ENCODE peak calls at places on chromosomes 1 and 21, in nine cellular contexts. One of them, this sample, is unnamed.

GRCh38 chr1:32933742-32934322 is 30.8 kb downstream of the RNF19B start:
- DNase-seq in iPS DF 6.9: no peak
- DNase-seq in tibial artery: no peak
- DNase-seq in mesothelial cell of epicardium: no peak
- DNase-seq in immature natural killer cell: no peak
- DNase-seq in EL: peak
- DNase-seq in dorsolateral prefrontal cortex: no peak
- DNase-seq in mucosa of descending colon: no peak
- DNase-seq in neural progenitor cell: peak
- DNase-seq in this sample: peak

GRCh38 chr21:14968029-14968428 is 96.8 kb downstream of the NRIP1 start:
- DNase-seq in dorsolateral prefrontal cortex: no peak
- DNase-seq in immature natural killer cell: no peak
- DNase-seq in iPS DF 6.9: no peak
- DNase-seq in EL: no peak
- DNase-seq in mesothelial cell of epicardium: no peak
- DNase-seq in tibial artery: no peak
- DNase-seq in neural progenitor cell: no peak
- DNase-seq in mucosa of descending colon: no peak
- DNase-seq in this sample: no peak

GRCh38 chr1:61202854-61203603 is 120.7 kb downstream of the NFIA start:
- DNase-seq in iPS DF 6.9: no peak
- DNase-seq in mucosa of descending colon: no peak
- DNase-seq in tibial artery: no peak
- DNase-seq in EL: no peak
- DNase-seq in dorsolateral prefrontal cortex: no peak
- DNase-seq in immature natural killer cell: no peak
- DNase-seq in neural progenitor cell: no peak
- DNase-seq in mesothelial cell of epicardium: no peak
- DNase-seq in this sample: no peak

GRCh38 chr1:65359888-65360287 is 50.5 kb downstream of the DNAJC6 start:
- DNase-seq in mesothelial cell of epicardium: no peak
- DNase-seq in mucosa of descending colon: no peak
- DNase-seq in iPS DF 6.9: no peak
- DNase-seq in neural progenitor cell: no peak
- DNase-seq in EL: no peak
- DNase-seq in tibial artery: no peak
- DNase-seq in immature natural killer cell: no peak
- DNase-seq in dorsolateral prefrontal cortex: no peak
- DNase-seq in this sample: no peak

GRCh38 chr1:25247024-25247828 is at the start of gene RSRP1:
- DNase-seq in neural progenitor cell: peak
- DNase-seq in EL: peak
- DNase-seq in mucosa of descending colon: peak
- DNase-seq in dorsolateral prefrontal cortex: peak
- DNase-seq in iPS DF 6.9: peak
- DNase-seq in mesothelial cell of epicardium: peak
- DNase-seq in tibial artery: peak
- DNase-seq in immature natural killer cell: peak
- DNase-seq in this sample: peak

GRCh38 chr1:67682659-67683197 is 2.3 kb upstream of the GADD45A start:
- DNase-seq in immature natural killer cell: no peak
- DNase-seq in iPS DF 6.9: no peak
- DNase-seq in dorsolateral prefrontal cortex: no peak
- DNase-seq in mesothelial cell of epicardium: no peak
- DNase-seq in tibial artery: no peak
- DNase-seq in mucosa of descending colon: no peak
- DNase-seq in EL: peak
- DNase-seq in neural progenitor cell: no peak
- DNase-seq in this sample: peak

GRCh38 chr1:26677306-26678115 is 18.3 kb upstream of the ARID1A start:
- DNase-seq in mesothelial cell of epicardium: peak
- DNase-seq in dorsolateral prefrontal cortex: peak
- DNase-seq in neural progenitor cell: peak
- DNase-seq in mucosa of descending colon: peak
- DNase-seq in immature natural killer cell: peak
- DNase-seq in iPS DF 6.9: no peak
- DNase-seq in EL: peak
- DNase-seq in tibial artery: peak
- DNase-seq in this sample: peak

GRCh38 chr21:44291078-44291935 is 5.6 kb downstream of the AIRE start:
- DNase-seq in neural progenitor cell: no peak
- DNase-seq in mesothelial cell of epicardium: no peak
- DNase-seq in mucosa of descending colon: peak
- DNase-seq in dorsolateral prefrontal cortex: no peak
- DNase-seq in immature natural killer cell: no peak
- DNase-seq in EL: no peak
- DNase-seq in tibial artery: no peak
- DNase-seq in iPS DF 6.9: no peak
- DNase-seq in this sample: no peak

GRCh38 chr1:229941160-229941559 is 125.9 kb upstream of the GALNT2 start:
- DNase-seq in mesothelial cell of epicardium: no peak
- DNase-seq in immature natural killer cell: no peak
- DNase-seq in iPS DF 6.9: no peak
- DNase-seq in tibial artery: no peak
- DNase-seq in neural progenitor cell: peak
- DNase-seq in dorsolateral prefrontal cortex: no peak
- DNase-seq in mucosa of descending colon: no peak
- DNase-seq in EL: no peak
- DNase-seq in this sample: no peak

GRCh38 chr1:91993256-91993655 is 36.5 kb upstream of the EPHX4 start:
- DNase-seq in mesothelial cell of epicardium: no peak
- DNase-seq in neural progenitor cell: no peak
- DNase-seq in EL: no peak
- DNase-seq in mucosa of descending colon: no peak
- DNase-seq in iPS DF 6.9: no peak
- DNase-seq in immature natural killer cell: no peak
- DNase-seq in dorsolateral prefrontal cortex: no peak
- DNase-seq in tibial artery: no peak
- DNase-seq in this sample: no peak

GRCh38 chr1:1014896-1015681 is 1.8 kb downstream of the ISG15 start:
- DNase-seq in neural progenitor cell: peak
- DNase-seq in mesothelial cell of epicardium: no peak
- DNase-seq in dorsolateral prefrontal cortex: no peak
- DNase-seq in tibial artery: no peak
- DNase-seq in iPS DF 6.9: no peak
- DNase-seq in mucosa of descending colon: no peak
- DNase-seq in EL: peak
- DNase-seq in immature natural killer cell: no peak
- DNase-seq in this sample: no peak

GRCh38 chr21:35925497-35925896 is 134.8 kb downstream of the SETD4 start:
- DNase-seq in mesothelial cell of epicardium: no peak
- DNase-seq in neural progenitor cell: no peak
- DNase-seq in tibial artery: no peak
- DNase-seq in iPS DF 6.9: no peak
- DNase-seq in dorsolateral prefrontal cortex: no peak
- DNase-seq in mucosa of descending colon: no peak
- DNase-seq in immature natural killer cell: no peak
- DNase-seq in EL: peak
- DNase-seq in this sample: peak

GRCh38 chr1:244280859-244281258 is 170.8 kb downstream of the ADSS2 start:
- DNase-seq in dorsolateral prefrontal cortex: no peak
- DNase-seq in mucosa of descending colon: no peak
- DNase-seq in tibial artery: no peak
- DNase-seq in neural progenitor cell: no peak
- DNase-seq in immature natural killer cell: no peak
- DNase-seq in iPS DF 6.9: no peak
- DNase-seq in mesothelial cell of epicardium: no peak
- DNase-seq in EL: peak
- DNase-seq in this sample: peak

GRCh38 chr1:65059930-65060538 is 88.0 kb upstream of the AK4 start:
- DNase-seq in mucosa of descending colon: no peak
- DNase-seq in tibial artery: no peak
- DNase-seq in dorsolateral prefrontal cortex: no peak
- DNase-seq in EL: peak
- DNase-seq in iPS DF 6.9: no peak
- DNase-seq in immature natural killer cell: peak
- DNase-seq in mesothelial cell of epicardium: no peak
- DNase-seq in neural progenitor cell: peak
- DNase-seq in this sample: peak

GRCh38 chr21:36422279-36423098 is 37.3 kb downstream of the CHAF1B start:
- DNase-seq in mucosa of descending colon: no peak
- DNase-seq in tibial artery: no peak
- DNase-seq in mesothelial cell of epicardium: no peak
- DNase-seq in immature natural killer cell: peak
- DNase-seq in neural progenitor cell: peak
- DNase-seq in iPS DF 6.9: peak
- DNase-seq in dorsolateral prefrontal cortex: no peak
- DNase-seq in EL: peak
- DNase-seq in this sample: peak

GRCh38 chr1:204477036-204477740 is 17.4 kb downstream of the PIK3C2B start:
- DNase-seq in mesothelial cell of epicardium: no peak
- DNase-seq in mucosa of descending colon: no peak
- DNase-seq in dorsolateral prefrontal cortex: peak
- DNase-seq in EL: peak
- DNase-seq in iPS DF 6.9: no peak
- DNase-seq in immature natural killer cell: no peak
- DNase-seq in neural progenitor cell: no peak
- DNase-seq in tibial artery: no peak
- DNase-seq in this sample: peak

GRCh38 chr1:206589206-206589605 is 23.1 kb downstream of the EIF2D start:
- DNase-seq in EL: peak
- DNase-seq in mesothelial cell of epicardium: no peak
- DNase-seq in neural progenitor cell: no peak
- DNase-seq in dorsolateral prefrontal cortex: no peak
- DNase-seq in iPS DF 6.9: no peak
- DNase-seq in immature natural killer cell: no peak
- DNase-seq in tibial artery: no peak
- DNase-seq in mucosa of descending colon: no peak
- DNase-seq in this sample: peak

GRCh38 chr1:30881266-30882181 is 27.0 kb downstream of the SDC3 start:
- DNase-seq in immature natural killer cell: no peak
- DNase-seq in neural progenitor cell: no peak
- DNase-seq in dorsolateral prefrontal cortex: no peak
- DNase-seq in mesothelial cell of epicardium: no peak
- DNase-seq in mucosa of descending colon: no peak
- DNase-seq in EL: no peak
- DNase-seq in tibial artery: no peak
- DNase-seq in iPS DF 6.9: no peak
- DNase-seq in this sample: no peak

GRCh38 chr1:85659174-85659573 is 49.1 kb downstream of the ZNHIT6 start:
- DNase-seq in neural progenitor cell: no peak
- DNase-seq in mucosa of descending colon: no peak
- DNase-seq in EL: no peak
- DNase-seq in iPS DF 6.9: no peak
- DNase-seq in tibial artery: no peak
- DNase-seq in mesothelial cell of epicardium: no peak
- DNase-seq in immature natural killer cell: no peak
- DNase-seq in dorsolateral prefrontal cortex: no peak
- DNase-seq in this sample: no peak

GRCh38 chr1:7606096-7606495 is 165.0 kb upstream of the VAMP3 start:
- DNase-seq in iPS DF 6.9: no peak
- DNase-seq in mucosa of descending colon: no peak
- DNase-seq in dorsolateral prefrontal cortex: no peak
- DNase-seq in EL: no peak
- DNase-seq in immature natural killer cell: no peak
- DNase-seq in neural progenitor cell: no peak
- DNase-seq in mesothelial cell of epicardium: no peak
- DNase-seq in tibial artery: peak
- DNase-seq in this sample: no peak

GRCh38 chr1:35177237-35177786 is 15.6 kb downstream of the SFPQ start:
- DNase-seq in dorsolateral prefrontal cortex: no peak
- DNase-seq in EL: no peak
- DNase-seq in neural progenitor cell: no peak
- DNase-seq in mesothelial cell of epicardium: no peak
- DNase-seq in tibial artery: no peak
- DNase-seq in immature natural killer cell: no peak
- DNase-seq in mucosa of descending colon: no peak
- DNase-seq in iPS DF 6.9: no peak
- DNase-seq in this sample: no peak

GRCh38 chr1:174800221-174800791 is 199.4 kb upstream of the CACYBP start:
- DNase-seq in tibial artery: peak
- DNase-seq in iPS DF 6.9: no peak
- DNase-seq in neural progenitor cell: peak
- DNase-seq in immature natural killer cell: no peak
- DNase-seq in EL: no peak
- DNase-seq in mesothelial cell of epicardium: no peak
- DNase-seq in dorsolateral prefrontal cortex: peak
- DNase-seq in mucosa of descending colon: no peak
- DNase-seq in this sample: no peak

GRCh38 chr1:178407215-178407614 is 89.5 kb downstream of the CLEC20A start:
- DNase-seq in dorsolateral prefrontal cortex: no peak
- DNase-seq in mesothelial cell of epicardium: no peak
- DNase-seq in iPS DF 6.9: no peak
- DNase-seq in mucosa of descending colon: no peak
- DNase-seq in EL: no peak
- DNase-seq in neural progenitor cell: no peak
- DNase-seq in immature natural killer cell: no peak
- DNase-seq in tibial artery: no peak
- DNase-seq in this sample: no peak

GRCh38 chr1:44676484-44677200 is 2.1 kb downstream of the ARMH1 start:
- DNase-seq in tibial artery: no peak
- DNase-seq in neural progenitor cell: no peak
- DNase-seq in EL: peak
- DNase-seq in iPS DF 6.9: no peak
- DNase-seq in mucosa of descending colon: no peak
- DNase-seq in dorsolateral prefrontal cortex: no peak
- DNase-seq in immature natural killer cell: no peak
- DNase-seq in mesothelial cell of epicardium: no peak
- DNase-seq in this sample: peak

GRCh38 chr1:111990878-111991760 is 1.7 kb upstream of the KCND3 start:
- DNase-seq in iPS DF 6.9: peak
- DNase-seq in neural progenitor cell: peak
- DNase-seq in EL: peak
- DNase-seq in immature natural killer cell: no peak
- DNase-seq in tibial artery: peak
- DNase-seq in dorsolateral prefrontal cortex: peak
- DNase-seq in mucosa of descending colon: peak
- DNase-seq in mesothelial cell of epicardium: peak
- DNase-seq in this sample: peak

GRCh38 chr1:161193561-161194235 is 5.2 kb downstream of the ADAMTS4 start:
- DNase-seq in iPS DF 6.9: no peak
- DNase-seq in EL: no peak
- DNase-seq in immature natural killer cell: no peak
- DNase-seq in neural progenitor cell: no peak
- DNase-seq in mesothelial cell of epicardium: no peak
- DNase-seq in dorsolateral prefrontal cortex: peak
- DNase-seq in mucosa of descending colon: no peak
- DNase-seq in tibial artery: no peak
- DNase-seq in this sample: no peak

GRCh38 chr1:11858968-11859871 is 475 bp upstream of the NPPB start:
- DNase-seq in mucosa of descending colon: no peak
- DNase-seq in neural progenitor cell: peak
- DNase-seq in mesothelial cell of epicardium: peak
- DNase-seq in iPS DF 6.9: no peak
- DNase-seq in tibial artery: no peak
- DNase-seq in immature natural killer cell: peak
- DNase-seq in EL: peak
- DNase-seq in dorsolateral prefrontal cortex: no peak
- DNase-seq in this sample: peak

GRCh38 chr1:53733447-53733931 is 5.5 kb downstream of the GLIS1 start:
- DNase-seq in iPS DF 6.9: no peak
- DNase-seq in mucosa of descending colon: no peak
- DNase-seq in EL: peak
- DNase-seq in tibial artery: no peak
- DNase-seq in dorsolateral prefrontal cortex: no peak
- DNase-seq in neural progenitor cell: no peak
- DNase-seq in mesothelial cell of epicardium: no peak
- DNase-seq in immature natural killer cell: no peak
- DNase-seq in this sample: no peak

GRCh38 chr1:220189750-220190347 is 82.4 kb downstream of the RAB3GAP2 start:
- DNase-seq in mucosa of descending colon: no peak
- DNase-seq in EL: peak
- DNase-seq in mesothelial cell of epicardium: no peak
- DNase-seq in immature natural killer cell: no peak
- DNase-seq in dorsolateral prefrontal cortex: no peak
- DNase-seq in iPS DF 6.9: no peak
- DNase-seq in neural progenitor cell: peak
- DNase-seq in tibial artery: no peak
- DNase-seq in this sample: peak

GRCh38 chr1:228082975-228083870 is 715 bp downstream of the ARF1 start:
- DNase-seq in dorsolateral prefrontal cortex: no peak
- DNase-seq in iPS DF 6.9: no peak
- DNase-seq in mucosa of descending colon: peak
- DNase-seq in neural progenitor cell: peak
- DNase-seq in immature natural killer cell: no peak
- DNase-seq in tibial artery: peak
- DNase-seq in mesothelial cell of epicardium: peak
- DNase-seq in EL: peak
- DNase-seq in this sample: peak

GRCh38 chr21:42392731-42393442 is 3.0 kb downstream of the TMPRSS3 start:
- DNase-seq in mucosa of descending colon: peak
- DNase-seq in dorsolateral prefrontal cortex: no peak
- DNase-seq in iPS DF 6.9: no peak
- DNase-seq in immature natural killer cell: no peak
- DNase-seq in mesothelial cell of epicardium: no peak
- DNase-seq in tibial artery: no peak
- DNase-seq in neural progenitor cell: no peak
- DNase-seq in EL: no peak
- DNase-seq in this sample: peak